ENCODE peak calls at places on chromosomes 1 and 21, in seven cellular contexts. One of them, this sample, is unnamed.

GRCh38 chr1:147669475-147670318 is 627 bp downstream of the ACP6 start:
- DNase-seq in esophagus squamous epithelium: no peak
- DNase-seq in thoracic aorta: no peak
- DNase-seq in coronary artery: peak; percentile 76
- DNase-seq in stomach: peak; percentile 48
- DNase-seq in upper lobe of right lung: peak; percentile 82
- DNase-seq in AG10803: peak; percentile 40
- DNase-seq in this sample: peak; percentile 53

GRCh38 chr1:231359113-231359512 is 21.0 kb downstream of the SPRTN start:
- DNase-seq in esophagus squamous epithelium: no peak
- DNase-seq in thoracic aorta: no peak
- DNase-seq in AG10803: peak; percentile 95
- DNase-seq in stomach: no peak
- DNase-seq in upper lobe of right lung: no peak
- DNase-seq in coronary artery: no peak
- DNase-seq in this sample: peak; percentile 97

GRCh38 chr1:46183119-46183842 is 7.0 kb upstream of the P3R3URF start:
- DNase-seq in AG10803: peak; percentile 92
- DNase-seq in esophagus squamous epithelium: no peak
- DNase-seq in upper lobe of right lung: peak; percentile 74
- DNase-seq in thoracic aorta: peak; percentile 76
- DNase-seq in stomach: peak; percentile 94
- DNase-seq in coronary artery: peak; percentile 87
- DNase-seq in this sample: peak; percentile 80

GRCh38 chr21:46154955-46155513 is 345 bp downstream of the FTCD start:
- DNase-seq in thoracic aorta: no peak
- DNase-seq in coronary artery: peak; percentile 59
- DNase-seq in upper lobe of right lung: peak; percentile 59
- DNase-seq in AG10803: no peak
- DNase-seq in stomach: no peak
- DNase-seq in esophagus squamous epithelium: no peak
- DNase-seq in this sample: no peak

GRCh38 chr1:235199441-235199840 is 38.4 kb upstream of the RBM34 start:
- DNase-seq in stomach: no peak
- DNase-seq in esophagus squamous epithelium: no peak
- DNase-seq in thoracic aorta: no peak
- DNase-seq in AG10803: peak; percentile 55
- DNase-seq in coronary artery: no peak
- DNase-seq in upper lobe of right lung: no peak
- DNase-seq in this sample: peak; percentile 88

GRCh38 chr1:97893844-97894243 is 27.0 kb downstream of the DPYD start:
- DNase-seq in stomach: no peak
- DNase-seq in upper lobe of right lung: no peak
- DNase-seq in esophagus squamous epithelium: no peak
- DNase-seq in coronary artery: no peak
- DNase-seq in thoracic aorta: no peak
- DNase-seq in AG10803: no peak
- DNase-seq in this sample: no peak

GRCh38 chr1:1352784-1353388 is 3.7 kb upstream of the DVL1 start:
- DNase-seq in stomach: no peak
- DNase-seq in coronary artery: no peak
- DNase-seq in esophagus squamous epithelium: no peak
- DNase-seq in thoracic aorta: no peak
- DNase-seq in upper lobe of right lung: no peak
- DNase-seq in AG10803: no peak
- DNase-seq in this sample: no peak

GRCh38 chr1:113835686-113836290 is 23.5 kb upstream of the RSBN1 start:
- DNase-seq in upper lobe of right lung: no peak
- DNase-seq in stomach: no peak
- DNase-seq in coronary artery: no peak
- DNase-seq in AG10803: peak; percentile 51
- DNase-seq in esophagus squamous epithelium: no peak
- DNase-seq in thoracic aorta: no peak
- DNase-seq in this sample: peak; percentile 76

GRCh38 chr21:42051788-42052187 is 19.3 kb upstream of the UMODL1 start:
- DNase-seq in esophagus squamous epithelium: no peak
- DNase-seq in upper lobe of right lung: no peak
- DNase-seq in AG10803: no peak
- DNase-seq in coronary artery: no peak
- DNase-seq in thoracic aorta: no peak
- DNase-seq in stomach: no peak
- DNase-seq in this sample: no peak

GRCh38 chr1:29033829-29034466 is 89.8 kb downstream of the TMEM200B start:
- DNase-seq in esophagus squamous epithelium: no peak
- DNase-seq in coronary artery: no peak
- DNase-seq in AG10803: peak; percentile 50
- DNase-seq in upper lobe of right lung: no peak
- DNase-seq in thoracic aorta: no peak
- DNase-seq in stomach: no peak
- DNase-seq in this sample: peak; percentile 72

GRCh38 chr21:43903451-43904091 is 38.5 kb downstream of the AGPAT3 start:
- DNase-seq in AG10803: no peak
- DNase-seq in esophagus squamous epithelium: no peak
- DNase-seq in coronary artery: no peak
- DNase-seq in upper lobe of right lung: peak; percentile 82
- DNase-seq in thoracic aorta: no peak
- DNase-seq in stomach: peak; percentile 76
- DNase-seq in this sample: no peak

GRCh38 chr1:56973898-56974752 is 8.3 kb upstream of the C8B start:
- DNase-seq in esophagus squamous epithelium: no peak
- DNase-seq in coronary artery: no peak
- DNase-seq in upper lobe of right lung: no peak
- DNase-seq in AG10803: peak; percentile 11
- DNase-seq in stomach: no peak
- DNase-seq in thoracic aorta: no peak
- DNase-seq in this sample: peak; percentile 15

GRCh38 chr1:88800382-88801051 is 90.8 kb downstream of the GTF2B start:
- DNase-seq in esophagus squamous epithelium: no peak
- DNase-seq in upper lobe of right lung: no peak
- DNase-seq in thoracic aorta: no peak
- DNase-seq in stomach: no peak
- DNase-seq in coronary artery: no peak
- DNase-seq in AG10803: peak; percentile 24
- DNase-seq in this sample: peak; percentile 78

GRCh38 chr1:230163205-230163604 is 96.2 kb downstream of the GALNT2 start:
- DNase-seq in AG10803: peak; percentile 88
- DNase-seq in upper lobe of right lung: no peak
- DNase-seq in esophagus squamous epithelium: no peak
- DNase-seq in stomach: no peak
- DNase-seq in coronary artery: no peak
- DNase-seq in thoracic aorta: no peak
- DNase-seq in this sample: peak; percentile 71

GRCh38 chr1:246001142-246001812 is 505.8 kb downstream of the SMYD3 start:
- DNase-seq in thoracic aorta: no peak
- DNase-seq in stomach: no peak
- DNase-seq in coronary artery: no peak
- DNase-seq in AG10803: peak; percentile 77
- DNase-seq in upper lobe of right lung: no peak
- DNase-seq in esophagus squamous epithelium: no peak
- DNase-seq in this sample: peak; percentile 81

GRCh38 chr1:160748182-160748876 is 9.3 kb downstream of the SLAMF7 start:
- DNase-seq in esophagus squamous epithelium: no peak
- DNase-seq in coronary artery: no peak
- DNase-seq in stomach: no peak
- DNase-seq in upper lobe of right lung: no peak
- DNase-seq in thoracic aorta: no peak
- DNase-seq in AG10803: no peak
- DNase-seq in this sample: peak; percentile 32

GRCh38 chr1:117612517-117613248 is 6.8 kb downstream of the TENT5C start:
- DNase-seq in stomach: no peak
- DNase-seq in AG10803: no peak
- DNase-seq in coronary artery: peak; percentile 43
- DNase-seq in thoracic aorta: no peak
- DNase-seq in esophagus squamous epithelium: no peak
- DNase-seq in upper lobe of right lung: no peak
- DNase-seq in this sample: no peak

GRCh38 chr1:168373869-168374268 is 93.2 kb downstream of the TBX19 start:
- DNase-seq in stomach: no peak
- DNase-seq in AG10803: no peak
- DNase-seq in thoracic aorta: no peak
- DNase-seq in coronary artery: no peak
- DNase-seq in esophagus squamous epithelium: no peak
- DNase-seq in upper lobe of right lung: no peak
- DNase-seq in this sample: no peak

GRCh38 chr21:43939443-43940328 is 72.4 kb upstream of the TRAPPC10 start:
- DNase-seq in coronary artery: no peak
- DNase-seq in stomach: no peak
- DNase-seq in esophagus squamous epithelium: no peak
- DNase-seq in thoracic aorta: no peak
- DNase-seq in upper lobe of right lung: no peak
- DNase-seq in AG10803: no peak
- DNase-seq in this sample: no peak

GRCh38 chr1:23168079-23168461 is 586 bp downstream of the LUZP1 start:
- DNase-seq in coronary artery: no peak
- DNase-seq in AG10803: no peak
- DNase-seq in upper lobe of right lung: peak; percentile 73
- DNase-seq in stomach: no peak
- DNase-seq in esophagus squamous epithelium: no peak
- DNase-seq in thoracic aorta: no peak
- DNase-seq in this sample: no peak

DNA sequence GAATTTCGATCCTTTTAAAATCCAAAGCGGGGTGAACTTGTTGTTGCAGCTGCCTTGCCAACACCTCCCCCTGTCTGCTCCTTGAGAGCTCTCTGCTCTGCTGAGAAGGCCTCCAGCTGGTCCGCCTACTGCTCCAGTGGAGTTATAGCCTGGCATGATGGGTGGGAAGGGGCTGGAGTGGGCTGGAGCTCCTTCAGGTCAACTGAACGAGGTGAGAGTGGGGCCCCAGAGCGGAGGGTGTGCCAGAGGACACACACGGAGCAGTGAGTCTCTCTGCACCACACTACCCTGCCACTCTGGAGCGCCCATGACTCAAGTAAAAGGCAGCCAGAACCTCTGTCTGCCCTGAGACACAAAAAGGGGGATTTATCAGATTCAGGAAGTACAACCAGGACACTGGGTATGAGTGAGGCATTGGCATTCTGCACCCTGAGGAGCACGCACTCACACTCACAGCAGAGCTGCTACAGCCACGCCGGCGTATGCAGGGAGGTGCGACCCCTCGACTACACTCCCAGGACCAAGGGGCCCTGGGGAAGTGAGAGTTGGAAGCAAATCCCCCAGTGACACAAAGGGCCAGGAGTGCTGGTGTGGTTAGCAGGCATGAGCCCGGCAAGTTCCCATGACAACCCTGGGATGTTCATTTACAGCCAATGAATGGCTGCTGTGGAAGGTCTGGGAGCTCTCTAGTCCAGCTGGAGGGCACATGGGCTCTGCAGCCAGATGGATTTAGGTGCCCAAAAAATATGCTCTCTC is 28.0 kb upstream of the EVA1B start:
- DNase-seq in esophagus squamous epithelium: no peak
- DNase-seq in AG10803: peak; percentile 93
- DNase-seq in upper lobe of right lung: no peak
- DNase-seq in coronary artery: no peak
- DNase-seq in thoracic aorta: peak; percentile 25
- DNase-seq in stomach: no peak
- DNase-seq in this sample: peak; percentile 84
- TF ChIP-seq CTCF in esophagus squamous epithelium: no peak
- TF ChIP-seq CTCF in AG10803: peak; percentile 1
- TF ChIP-seq CTCF in upper lobe of right lung: no peak
- TF ChIP-seq CTCF in coronary artery: no peak
- TF ChIP-seq CTCF in thoracic aorta: no peak
- TF ChIP-seq CTCF in stomach: no peak
- TF ChIP-seq CTCF in this sample: peak; percentile 46

GRCh38 chr1:154739654-154740053 is 130.4 kb downstream of the KCNN3 start:
- DNase-seq in stomach: no peak
- DNase-seq in coronary artery: peak; percentile 73
- DNase-seq in thoracic aorta: no peak
- DNase-seq in upper lobe of right lung: no peak
- DNase-seq in AG10803: no peak
- DNase-seq in esophagus squamous epithelium: no peak
- DNase-seq in this sample: no peak
- H3K4me3 ChIP-seq in stomach: no peak overlapping the region
- H3K4me3 ChIP-seq in coronary artery: no peak overlapping the region
- H3K4me3 ChIP-seq in thoracic aorta: no peak overlapping the region
- H3K4me3 ChIP-seq in upper lobe of right lung: no peak overlapping the region
- H3K4me3 ChIP-seq in AG10803: no peak overlapping the region
- H3K4me3 ChIP-seq in esophagus squamous epithelium: no peak overlapping the region
- H3K4me3 ChIP-seq in this sample: no peak overlapping the region

DNA sequence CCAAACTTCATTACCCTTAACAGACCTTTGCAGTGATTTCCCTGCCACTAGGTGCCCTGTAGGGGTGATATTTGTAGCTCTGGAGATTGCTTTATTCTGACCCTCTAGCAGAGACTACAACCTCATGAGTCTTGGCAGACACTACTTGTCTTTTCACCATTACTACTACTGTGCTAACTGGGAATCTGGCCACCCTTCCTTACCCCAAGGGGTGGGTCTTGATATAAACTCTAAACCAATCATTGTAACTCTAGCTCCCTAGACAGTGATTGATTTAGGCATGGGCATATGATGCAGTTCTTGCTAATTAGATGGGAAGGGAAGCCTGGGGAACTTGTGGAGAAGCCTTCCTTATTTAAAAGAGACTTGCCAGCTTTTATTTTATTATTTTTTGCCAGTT is 3.9 kb downstream of the KPNA6 start:
- DNase-seq in upper lobe of right lung: no peak
- DNase-seq in esophagus squamous epithelium: no peak
- DNase-seq in stomach: no peak
- DNase-seq in thoracic aorta: no peak
- DNase-seq in coronary artery: no peak
- DNase-seq in AG10803: peak; percentile 17
- DNase-seq in this sample: peak; percentile 35
- TF ChIP-seq CTCF in upper lobe of right lung: no peak
- TF ChIP-seq CTCF in esophagus squamous epithelium: no peak
- TF ChIP-seq CTCF in stomach: no peak
- TF ChIP-seq CTCF in thoracic aorta: no peak
- TF ChIP-seq CTCF in coronary artery: no peak
- TF ChIP-seq CTCF in AG10803: no peak
- TF ChIP-seq CTCF in this sample: no peak

DNA sequence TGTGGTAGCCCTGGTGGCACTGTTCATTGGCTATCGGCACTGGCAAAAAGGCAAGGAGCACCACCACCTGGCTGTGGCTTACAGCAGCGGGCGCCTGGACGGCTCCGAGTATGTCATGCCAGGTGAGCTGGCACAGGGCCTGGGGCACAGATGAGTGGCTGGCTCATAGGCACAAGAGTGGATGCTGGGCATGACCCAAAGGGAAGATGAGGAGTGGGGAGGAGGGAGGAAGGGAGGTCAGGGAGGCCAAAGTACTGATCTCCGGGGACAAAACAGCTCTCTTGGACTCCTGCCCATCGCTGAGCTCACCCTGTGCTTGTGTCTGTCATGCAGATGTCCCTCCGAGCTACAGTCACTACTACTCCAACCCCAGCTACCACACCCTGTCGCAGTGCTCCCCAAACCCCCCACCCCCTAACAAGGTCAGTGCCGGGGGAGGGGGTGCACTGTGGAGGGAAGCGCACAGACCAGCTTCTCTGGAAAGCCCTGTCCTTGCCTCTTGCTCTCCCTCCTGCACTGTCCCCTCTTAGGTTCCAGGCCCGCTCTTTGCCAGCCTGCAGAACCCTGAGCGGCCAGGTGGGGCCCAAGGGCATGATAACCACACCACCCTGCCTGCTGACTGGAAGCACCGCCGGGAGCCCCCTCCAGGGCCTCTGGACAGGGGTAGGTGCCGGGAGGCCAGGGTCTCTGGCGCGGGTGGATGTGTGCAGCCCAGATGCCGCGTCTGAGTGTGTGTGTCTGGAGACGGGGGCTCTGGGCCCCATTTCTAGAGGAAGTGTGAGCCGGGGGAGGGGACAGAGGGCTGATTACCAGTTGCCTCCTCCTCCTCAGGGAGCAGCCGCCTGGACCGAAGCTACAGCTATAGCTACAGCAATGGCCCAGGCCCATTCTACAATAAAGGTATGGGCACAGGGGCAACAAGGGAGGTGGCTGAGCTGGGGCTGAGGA is 7.3 kb upstream of the LRRC71 start:
- DNase-seq in AG10803: no peak
- DNase-seq in coronary artery: no peak
- DNase-seq in thoracic aorta: no peak
- DNase-seq in stomach: no peak
- DNase-seq in upper lobe of right lung: peak; percentile 85
- DNase-seq in esophagus squamous epithelium: no peak
- DNase-seq in this sample: no peak
- H3K4me3 ChIP-seq in AG10803: no peak overlapping the region
- H3K4me3 ChIP-seq in coronary artery: no peak overlapping the region
- H3K4me3 ChIP-seq in thoracic aorta: no peak overlapping the region
- H3K4me3 ChIP-seq in stomach: no peak overlapping the region
- H3K4me3 ChIP-seq in upper lobe of right lung: no peak overlapping the region
- H3K4me3 ChIP-seq in esophagus squamous epithelium: no peak overlapping the region
- H3K4me3 ChIP-seq in this sample: no peak overlapping the region